ENCODE peak calls at places on chromosomes 7 and 10, in ten cellular contexts. One of them, this sample, is unnamed.

GRCh38 chr10:121500591-121501341 is 97.5 kb downstream of the FGFR2 start:
- DNase-seq in astrocyte of the spinal cord: no peak
- DNase-seq in OCI-LY7: no peak
- DNase-seq in WTC11: no peak
- DNase-seq in brain microvascular endothelial cell: no peak
- DNase-seq in type B pancreatic cell: no peak
- DNase-seq in bronchial epithelial cell: no peak
- DNase-seq in CD8-positive, alpha-beta T cell: no peak
- DNase-seq in MM.1S: no peak
- DNase-seq in tibial nerve: no peak
- DNase-seq in this sample: no peak

GRCh38 chr10:38094923-38095574 is 912 bp downstream of the ZNF37A start:
- DNase-seq in astrocyte of the spinal cord: no peak
- DNase-seq in OCI-LY7: peak; percentile 11
- DNase-seq in WTC11: no peak
- DNase-seq in brain microvascular endothelial cell: no peak
- DNase-seq in type B pancreatic cell: no peak
- DNase-seq in bronchial epithelial cell: no peak
- DNase-seq in CD8-positive, alpha-beta T cell: no peak
- DNase-seq in MM.1S: no peak
- DNase-seq in tibial nerve: no peak
- DNase-seq in this sample: no peak

GRCh38 chr10:103646304-103646703 is 152.8 kb downstream of the NEURL1 start:
- DNase-seq in astrocyte of the spinal cord: no peak
- DNase-seq in OCI-LY7: no peak
- DNase-seq in WTC11: no peak
- DNase-seq in brain microvascular endothelial cell: no peak
- DNase-seq in type B pancreatic cell: no peak
- DNase-seq in bronchial epithelial cell: no peak
- DNase-seq in CD8-positive, alpha-beta T cell: no peak
- DNase-seq in MM.1S: no peak
- DNase-seq in tibial nerve: no peak
- DNase-seq in this sample: no peak

GRCh38 chr10:121217331-121217730 is 366.2 kb downstream of the WDR11 start:
- DNase-seq in astrocyte of the spinal cord: no peak
- DNase-seq in OCI-LY7: no peak
- DNase-seq in WTC11: no peak
- DNase-seq in brain microvascular endothelial cell: no peak
- DNase-seq in type B pancreatic cell: no peak
- DNase-seq in bronchial epithelial cell: no peak
- DNase-seq in CD8-positive, alpha-beta T cell: no peak
- DNase-seq in MM.1S: no peak
- DNase-seq in tibial nerve: no peak
- DNase-seq in this sample: no peak

GRCh38 chr10:10665750-10666149 is 351.9 kb upstream of the CELF2 start:
- DNase-seq in astrocyte of the spinal cord: no peak
- DNase-seq in OCI-LY7: no peak
- DNase-seq in WTC11: no peak
- DNase-seq in brain microvascular endothelial cell: no peak
- DNase-seq in type B pancreatic cell: no peak
- DNase-seq in bronchial epithelial cell: no peak
- DNase-seq in CD8-positive, alpha-beta T cell: no peak
- DNase-seq in MM.1S: no peak
- DNase-seq in tibial nerve: no peak
- DNase-seq in this sample: no peak

GRCh38 chr7:72924417-72924747 is 513 bp upstream of the POM121 start:
- DNase-seq in astrocyte of the spinal cord: no peak
- DNase-seq in OCI-LY7: no peak
- DNase-seq in WTC11: no peak
- DNase-seq in brain microvascular endothelial cell: no peak
- DNase-seq in type B pancreatic cell: no peak
- DNase-seq in bronchial epithelial cell: no peak
- DNase-seq in CD8-positive, alpha-beta T cell: no peak
- DNase-seq in MM.1S: peak; percentile 28
- DNase-seq in tibial nerve: no peak
- DNase-seq in this sample: no peak

GRCh38 chr7:121620953-121621606 is 225.0 kb upstream of the FAM3C start:
- DNase-seq in astrocyte of the spinal cord: no peak
- DNase-seq in OCI-LY7: no peak
- DNase-seq in WTC11: peak; percentile 41
- DNase-seq in brain microvascular endothelial cell: no peak
- DNase-seq in type B pancreatic cell: no peak
- DNase-seq in bronchial epithelial cell: no peak
- DNase-seq in CD8-positive, alpha-beta T cell: no peak
- DNase-seq in MM.1S: no peak
- DNase-seq in tibial nerve: no peak
- DNase-seq in this sample: no peak

GRCh38 chr7:22129166-22129565 is 183.5 kb upstream of the CDCA7L start:
- DNase-seq in astrocyte of the spinal cord: no peak
- DNase-seq in OCI-LY7: no peak
- DNase-seq in WTC11: no peak
- DNase-seq in brain microvascular endothelial cell: no peak
- DNase-seq in type B pancreatic cell: no peak
- DNase-seq in bronchial epithelial cell: peak; percentile 12
- DNase-seq in CD8-positive, alpha-beta T cell: no peak
- DNase-seq in MM.1S: no peak
- DNase-seq in tibial nerve: no peak
- DNase-seq in this sample: no peak

GRCh38 chr10:132703305-132704007 is 82.5 kb downstream of the NKX6-2 start:
- DNase-seq in astrocyte of the spinal cord: no peak
- DNase-seq in OCI-LY7: no peak
- DNase-seq in WTC11: no peak
- DNase-seq in brain microvascular endothelial cell: no peak
- DNase-seq in type B pancreatic cell: peak; percentile 50
- DNase-seq in bronchial epithelial cell: no peak
- DNase-seq in CD8-positive, alpha-beta T cell: no peak
- DNase-seq in MM.1S: no peak
- DNase-seq in tibial nerve: no peak
- DNase-seq in this sample: no peak

GRCh38 chr10:22931948-22932347 is 4.1 kb downstream of the ARMC3 start:
- DNase-seq in astrocyte of the spinal cord: peak; percentile 47
- DNase-seq in OCI-LY7: no peak
- DNase-seq in WTC11: no peak
- DNase-seq in brain microvascular endothelial cell: peak; percentile 68
- DNase-seq in type B pancreatic cell: no peak
- DNase-seq in bronchial epithelial cell: peak; percentile 91
- DNase-seq in CD8-positive, alpha-beta T cell: no peak
- DNase-seq in MM.1S: no peak
- DNase-seq in tibial nerve: no peak
- DNase-seq in this sample: no peak

GRCh38 chr10:102113261-102113955 is 6.8 kb downstream of the LDB1 start:
- DNase-seq in astrocyte of the spinal cord: no peak
- DNase-seq in OCI-LY7: no peak
- DNase-seq in WTC11: no peak
- DNase-seq in brain microvascular endothelial cell: no peak
- DNase-seq in type B pancreatic cell: no peak
- DNase-seq in bronchial epithelial cell: peak; percentile 91
- DNase-seq in CD8-positive, alpha-beta T cell: peak; percentile 17
- DNase-seq in MM.1S: no peak
- DNase-seq in tibial nerve: no peak
- DNase-seq in this sample: no peak

DNA sequence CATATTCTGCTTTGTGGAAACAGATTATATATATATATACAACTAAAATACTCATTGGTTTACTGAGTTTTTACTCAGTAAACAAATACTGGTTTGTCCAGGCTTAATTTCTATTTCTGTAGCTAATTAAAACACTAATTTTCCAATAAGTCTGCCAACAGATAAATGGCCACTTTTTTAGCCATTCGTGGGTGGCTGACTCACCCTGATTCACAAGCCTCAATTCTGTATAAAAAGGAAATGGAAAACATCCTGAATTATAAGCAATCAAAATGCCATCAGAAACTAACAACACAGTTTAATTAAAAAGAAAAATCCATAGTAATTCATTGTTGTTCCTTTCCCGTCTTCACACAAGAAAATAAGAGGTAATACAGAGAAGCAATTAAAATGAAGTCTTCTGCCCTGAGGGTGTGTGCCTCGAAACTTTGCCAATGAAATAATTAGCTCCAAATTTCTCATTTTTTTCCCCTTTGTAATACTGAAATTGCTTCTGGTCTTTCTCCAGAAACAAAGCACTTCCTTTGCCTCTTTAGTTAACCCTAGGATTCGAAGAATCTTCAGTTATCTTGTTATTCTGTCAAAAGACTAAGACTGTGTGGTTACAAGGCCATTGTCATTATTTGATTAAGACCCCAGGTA is 118.7 kb upstream of the PTN start:
- DNase-seq in astrocyte of the spinal cord: peak; percentile 61
- DNase-seq in OCI-LY7: no peak
- DNase-seq in WTC11: no peak
- DNase-seq in brain microvascular endothelial cell: peak; percentile 49
- DNase-seq in type B pancreatic cell: no peak
- DNase-seq in bronchial epithelial cell: peak; percentile 62
- DNase-seq in CD8-positive, alpha-beta T cell: no peak
- DNase-seq in MM.1S: no peak
- DNase-seq in tibial nerve: no peak
- DNase-seq in this sample: no peak
- TF ChIP-seq CTCF in astrocyte of the spinal cord: no peak
- TF ChIP-seq CTCF in OCI-LY7: no peak
- TF ChIP-seq CTCF in WTC11: no peak
- TF ChIP-seq CTCF in brain microvascular endothelial cell: no peak
- TF ChIP-seq CTCF in type B pancreatic cell: no peak
- TF ChIP-seq CTCF in bronchial epithelial cell: no peak
- TF ChIP-seq CTCF in CD8-positive, alpha-beta T cell: no peak
- TF ChIP-seq CTCF in MM.1S: no peak
- TF ChIP-seq CTCF in tibial nerve: no peak
- TF ChIP-seq CTCF in this sample: no peak

GRCh38 chr7:17108049-17108584 is 190.3 kb upstream of the AHR start:
- DNase-seq in astrocyte of the spinal cord: no peak
- DNase-seq in OCI-LY7: no peak
- DNase-seq in WTC11: no peak
- DNase-seq in brain microvascular endothelial cell: no peak
- DNase-seq in type B pancreatic cell: no peak
- DNase-seq in bronchial epithelial cell: no peak
- DNase-seq in CD8-positive, alpha-beta T cell: no peak
- DNase-seq in MM.1S: no peak
- DNase-seq in tibial nerve: no peak
- DNase-seq in this sample: no peak
- TF ChIP-seq CTCF in astrocyte of the spinal cord: no peak
- TF ChIP-seq CTCF in OCI-LY7: no peak
- TF ChIP-seq CTCF in WTC11: no peak
- TF ChIP-seq CTCF in brain microvascular endothelial cell: no peak
- TF ChIP-seq CTCF in type B pancreatic cell: no peak
- TF ChIP-seq CTCF in bronchial epithelial cell: no peak
- TF ChIP-seq CTCF in CD8-positive, alpha-beta T cell: no peak
- TF ChIP-seq CTCF in MM.1S: no peak
- TF ChIP-seq CTCF in tibial nerve: no peak
- TF ChIP-seq CTCF in this sample: no peak

GRCh38 chr10:96280859-96281258 is 9.5 kb upstream of the BLNK start:
- DNase-seq in astrocyte of the spinal cord: no peak
- DNase-seq in OCI-LY7: no peak
- DNase-seq in WTC11: no peak
- DNase-seq in brain microvascular endothelial cell: no peak
- DNase-seq in type B pancreatic cell: no peak
- DNase-seq in bronchial epithelial cell: peak; percentile 90
- DNase-seq in CD8-positive, alpha-beta T cell: no peak
- DNase-seq in MM.1S: no peak
- DNase-seq in tibial nerve: no peak
- DNase-seq in this sample: no peak
- TF ChIP-seq CTCF in astrocyte of the spinal cord: no peak
- TF ChIP-seq CTCF in OCI-LY7: no peak
- TF ChIP-seq CTCF in WTC11: no peak
- TF ChIP-seq CTCF in brain microvascular endothelial cell: no peak
- TF ChIP-seq CTCF in type B pancreatic cell: no peak
- TF ChIP-seq CTCF in bronchial epithelial cell: no peak
- TF ChIP-seq CTCF in CD8-positive, alpha-beta T cell: no peak
- TF ChIP-seq CTCF in MM.1S: no peak
- TF ChIP-seq CTCF in tibial nerve: no peak
- TF ChIP-seq CTCF in this sample: no peak

GRCh38 chr10:93547522-93547921 is 18.9 kb upstream of the FFAR4 start:
- DNase-seq in astrocyte of the spinal cord: no peak
- DNase-seq in OCI-LY7: no peak
- DNase-seq in WTC11: no peak
- DNase-seq in brain microvascular endothelial cell: no peak
- DNase-seq in type B pancreatic cell: no peak
- DNase-seq in bronchial epithelial cell: no peak
- DNase-seq in CD8-positive, alpha-beta T cell: no peak
- DNase-seq in MM.1S: no peak
- DNase-seq in tibial nerve: no peak
- DNase-seq in this sample: no peak

GRCh38 chr10:93541402-93542357 is 24.8 kb upstream of the FFAR4 start:
- DNase-seq in astrocyte of the spinal cord: peak; percentile 29
- DNase-seq in OCI-LY7: peak; percentile 16
- DNase-seq in WTC11: peak; percentile 74
- DNase-seq in brain microvascular endothelial cell: peak; percentile 27
- DNase-seq in type B pancreatic cell: no peak
- DNase-seq in bronchial epithelial cell: peak; percentile 34
- DNase-seq in CD8-positive, alpha-beta T cell: no peak
- DNase-seq in MM.1S: no peak
- DNase-seq in tibial nerve: peak; percentile 45
- DNase-seq in this sample: no peak

GRCh38 chr10:93542358-93542791 is 24.1 kb upstream of the FFAR4 start:
- DNase-seq in astrocyte of the spinal cord: peak; percentile 12
- DNase-seq in OCI-LY7: no peak
- DNase-seq in WTC11: no peak
- DNase-seq in brain microvascular endothelial cell: no peak
- DNase-seq in type B pancreatic cell: no peak
- DNase-seq in bronchial epithelial cell: peak; percentile 19
- DNase-seq in CD8-positive, alpha-beta T cell: no peak
- DNase-seq in MM.1S: no peak
- DNase-seq in tibial nerve: peak; percentile 27
- DNase-seq in this sample: no peak
- TF ChIP-seq CTCF in astrocyte of the spinal cord: no peak
- TF ChIP-seq CTCF in OCI-LY7: peak; percentile 11
- TF ChIP-seq CTCF in WTC11: no peak
- TF ChIP-seq CTCF in brain microvascular endothelial cell: no peak
- TF ChIP-seq CTCF in type B pancreatic cell: peak; percentile 18
- TF ChIP-seq CTCF in bronchial epithelial cell: no peak
- TF ChIP-seq CTCF in CD8-positive, alpha-beta T cell: peak; percentile 1
- TF ChIP-seq CTCF in MM.1S: no peak
- TF ChIP-seq CTCF in tibial nerve: no peak
- TF ChIP-seq CTCF in this sample: no peak

GRCh38 chr7:127792528-127793342 is 140.7 kb downstream of the SND1 start:
- DNase-seq in astrocyte of the spinal cord: no peak
- DNase-seq in OCI-LY7: peak; percentile 30
- DNase-seq in WTC11: peak; percentile 84
- DNase-seq in brain microvascular endothelial cell: no peak
- DNase-seq in type B pancreatic cell: no peak
- DNase-seq in bronchial epithelial cell: peak; percentile 23
- DNase-seq in CD8-positive, alpha-beta T cell: peak; percentile 22
- DNase-seq in MM.1S: peak; percentile 35
- DNase-seq in tibial nerve: no peak
- DNase-seq in this sample: no peak
- TF ChIP-seq CTCF in astrocyte of the spinal cord: peak; percentile 56
- TF ChIP-seq CTCF in OCI-LY7: peak; percentile 81
- TF ChIP-seq CTCF in WTC11: peak; percentile 78
- TF ChIP-seq CTCF in brain microvascular endothelial cell: peak; percentile 82
- TF ChIP-seq CTCF in type B pancreatic cell: peak; percentile 65
- TF ChIP-seq CTCF in bronchial epithelial cell: peak; percentile 77
- TF ChIP-seq CTCF in CD8-positive, alpha-beta T cell: peak; percentile 39
- TF ChIP-seq CTCF in MM.1S: peak; percentile 90
- TF ChIP-seq CTCF in tibial nerve: peak; percentile 32
- TF ChIP-seq CTCF in this sample: peak; percentile 38